ENCODE peak calls at places on chromosomes 5 and 9, in ten cellular contexts. M is HEK293T; G is natural killer cell; B is AG09309; S is ACHN; C is stimulated activated CD4-positive, alpha-beta T cell treated with anti-CD3 and anti-CD28 coated beads, Interleukin-12 subunit alpha, Interleukin-12 subunit beta, amount 100 ng/mL, for 4 hours; V is EL; W is stimulated activated CD8-positive, alpha-beta memory T cell treated with anti-CD3 and anti-CD28 coated beads, Interleukin-2, amount 100 ng/mL, for 48 hours; Q is left ventricle myocardium inferior; I is activated CD4-positive, alpha-beta T cell treated with anti-CD3 and anti-CD28 coated beads, Interleukin-2, amount 10 ng/mL, durations not matched to agents 7 days and 5 days. F is an unnamed sample.

GRCh38 chr9:34651876-34652602 is at the start of gene IL11RA:
- DNase-seq in V (peak), B (peak), S (peak), Q (peak), G (no peak), I (peak), C (peak), M (peak), W (no peak), F (peak)

GRCh38 chr5:131214828-131215227 is 44.1 kb downstream of the LYRM7 start:
- DNase-seq in W (no peak), M (no peak), C (no peak), S (no peak), G (no peak), I (no peak), Q (no peak), V (no peak), B (no peak), F (no peak)

GRCh38 chr5:95857185-95857945 is 34.8 kb upstream of the GLRX start:
- DNase-seq in V (peak), G (no peak), B (no peak), I (no peak), W (no peak), Q (peak), M (no peak), C (no peak), S (no peak), F (peak)

GRCh38 chr5:143110591-143110990 is 292.9 kb downstream of the NR3C1 start:
- DNase-seq in C (no peak), V (no peak), B (no peak), G (no peak), I (no peak), M (no peak), S (no peak), W (no peak), Q (no peak), F (peak)

GRCh38 chr5:67380431-67380830 is 183.8 kb upstream of the CD180 start:
- DNase-seq in C (no peak), B (no peak), Q (no peak), I (no peak), G (no peak), W (no peak), S (no peak), V (no peak), M (no peak), F (no peak)

GRCh38 chr5:56091664-56092063 is 96.9 kb upstream of the IL6ST start:
- DNase-seq in W (no peak), C (no peak), Q (no peak), I (no peak), S (no peak), V (no peak), G (no peak), B (no peak), M (no peak), F (no peak)

GRCh38 chr9:103364753-103365152 is 369.6 kb downstream of the CYLC2 start:
- DNase-seq in I (no peak), G (no peak), W (no peak), V (peak), B (no peak), Q (no peak), M (no peak), S (peak), C (no peak), F (peak)

GRCh38 chr5:37841223-37841622 is 1.4 kb upstream of the GDNF start:
- DNase-seq in Q (no peak), G (no peak), I (no peak), B (no peak), M (no peak), V (no peak), W (no peak), S (no peak), C (no peak), F (no peak)

GRCh38 chr5:54713923-54714581 is 196.5 kb downstream of the SNX18 start:
- DNase-seq in G (no peak), Q (no peak), M (no peak), B (peak), I (no peak), C (no peak), S (no peak), W (no peak), V (peak), F (peak)

GRCh38 chr9:113514748-113515147 is 51.2 kb downstream of the RGS3 start:
- DNase-seq in C (no peak), I (no peak), W (no peak), G (no peak), M (no peak), B (no peak), V (no peak), S (no peak), Q (no peak), F (no peak)

GRCh38 chr9:109817846-109818472 is 38.0 kb downstream of the PALM2AKAP2 start:
- DNase-seq in M (peak), V (peak), W (no peak), S (peak), B (peak), C (no peak), G (no peak), I (peak), Q (no peak), F (peak)

GRCh38 chr9:93058357-93059096 is at the start of gene SUSD3:
- DNase-seq in B (no peak), I (peak), S (no peak), M (no peak), W (peak), C (peak), Q (peak), V (peak), G (no peak), F (no peak)

GRCh38 chr5:161713042-161713441 is 27.5 kb downstream of the GABRA6 start:
- DNase-seq in B (no peak), G (no peak), W (no peak), M (no peak), C (no peak), S (no peak), I (no peak), V (no peak), Q (no peak), F (no peak)

GRCh38 chr5:159324097-159324760 is 6.1 kb downstream of the IL12B start:
- DNase-seq in S (peak), V (peak), M (no peak), C (no peak), B (peak), Q (no peak), G (no peak), I (no peak), W (no peak), F (peak)

GRCh38 chr5:115209279-115209678 is 39.6 kb upstream of the TRIM36 start:
- DNase-seq in W (peak), C (peak), I (peak), S (no peak), V (no peak), G (peak), Q (no peak), M (no peak), B (no peak), F (no peak)

F was measured in GM23248.